ENCODE peak calls at places on chromosomes 13 and 19, in four cellular contexts. M is neuronal stem cell, J is IMR-90, P is H1. Q is an unnamed sample.

GRCh38 chr19:3108775-3109174 is 14.6 kb downstream of the GNA11 start:
- DNase-seq in M (peak), J (peak), P (peak), Q (peak)

GRCh38 chr19:5896365-5897076 is 7.1 kb downstream of the NDUFA11 start:
- DNase-seq in M (no peak), J (no peak), P (no peak), Q (no peak)

GRCh38 chr13:26503826-26504594 is 53.5 kb upstream of the WASF3 start:
- DNase-seq in M (no peak), J (no peak), P (no peak), Q (no peak)

GRCh38 chr13:99310382-99311031 is 3.3 kb upstream of the GPR183 start:
- DNase-seq in M (no peak), J (peak), P (no peak), Q (no peak)

GRCh38 chr19:28213476-28214082 is 999.4 kb downstream of the UQCRFS1 start:
- DNase-seq in M (no peak), J (no peak), P (no peak), Q (no peak)

GRCh38 chr13:38804536-38804935 is 117.7 kb downstream of the FREM2 start:
- DNase-seq in M (no peak), J (no peak), P (no peak), Q (no peak)

GRCh38 chr13:24644051-24644450 is 36.2 kb upstream of the ATP12A start:
- DNase-seq in M (no peak), J (peak), P (no peak), Q (no peak)

GRCh38 chr13:75550159-75550567 is 572 bp downstream of the UCHL3 start:
- DNase-seq in M (no peak), J (peak), P (no peak), Q (peak)

GRCh38 chr13:99969368-99969933 is 2.1 kb downstream of the ZIC5 start:
- DNase-seq in M (no peak), J (no peak), P (no peak), Q (no peak)

GRCh38 chr13:62294210-62294609 is 878.6 kb upstream of the PCDH20 start:
- DNase-seq in M (no peak), J (peak), P (no peak), Q (no peak)

GRCh38 chr19:6402834-6403608 is 10.1 kb upstream of the GTF2F1 start:
- DNase-seq in M (no peak), J (peak), P (no peak), Q (no peak)

GRCh38 chr13:35891973-35892441 is 239.2 kb downstream of the DCLK1 start:
- DNase-seq in M (no peak), J (peak), P (no peak), Q (peak)

GRCh38 chr13:21138561-21138960 is 37.8 kb downstream of the SKA3 start:
- DNase-seq in M (no peak), J (no peak), P (no peak), Q (peak)

GRCh38 chr13:74064805-74065204 is 69.4 kb downstream of the KLF12 start:
- DNase-seq in M (no peak), J (peak), P (no peak), Q (no peak)

GRCh38 chr13:24228852-24229458 is 68.4 kb downstream of the SPATA13 start:
- DNase-seq in M (peak), J (peak), P (no peak), Q (peak)

GRCh38 chr13:20049558-20050473 is 91.3 kb downstream of the ZMYM2 start:
- DNase-seq in M (no peak), J (no peak), P (no peak), Q (peak)

GRCh38 chr19:29410974-29411615 is 114.7 kb upstream of the VSTM2B start:
- DNase-seq in M (no peak), J (no peak), P (no peak), Q (no peak)

GRCh38 chr19:45906221-45906620 is 3.8 kb upstream of the MYPOP start:
- DNase-seq in M (no peak), J (peak), P (no peak), Q (peak)

GRCh38 chr19:6393982-6394412 is 1.0 kb upstream of the GTF2F1 start:
- DNase-seq in M (no peak), J (no peak), P (no peak), Q (no peak)

GRCh38 chr19:24159707-24160106 is 72.7 kb downstream of the ZNF254 start:
- DNase-seq in M (no peak), J (peak), P (peak), Q (peak)

GRCh38 chr19:19458110-19458816 is 52.8 kb downstream of the GATAD2A start:
- DNase-seq in M (no peak), J (no peak), P (no peak), Q (no peak)

DNA sequence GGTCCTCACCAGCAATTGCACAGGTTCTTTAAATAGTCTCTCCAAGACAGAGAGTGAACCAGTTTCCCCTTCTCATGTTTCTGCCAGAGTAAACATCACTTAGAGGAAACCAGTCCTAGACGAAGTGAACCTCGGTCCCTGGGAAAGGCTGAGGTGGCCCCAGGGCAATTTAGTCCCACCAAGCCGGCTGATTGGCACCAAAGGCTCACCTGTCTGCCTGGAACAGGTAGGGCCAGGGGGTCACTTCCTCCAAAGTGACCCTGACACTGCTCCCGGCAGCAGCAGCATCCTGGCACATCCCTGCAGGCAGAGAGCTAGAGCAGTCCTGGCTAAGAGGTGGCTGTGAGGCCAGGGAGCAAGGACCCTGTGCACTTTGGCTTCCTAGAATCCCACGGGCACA is 122.8 kb upstream of the ZNF507 start:
- DNase-seq in M (no peak), J (no peak), P (no peak), Q (no peak)
- H3K4me3 ChIP-seq in M (no peak), J (no peak), P (no peak), Q (no peak)

DNA sequence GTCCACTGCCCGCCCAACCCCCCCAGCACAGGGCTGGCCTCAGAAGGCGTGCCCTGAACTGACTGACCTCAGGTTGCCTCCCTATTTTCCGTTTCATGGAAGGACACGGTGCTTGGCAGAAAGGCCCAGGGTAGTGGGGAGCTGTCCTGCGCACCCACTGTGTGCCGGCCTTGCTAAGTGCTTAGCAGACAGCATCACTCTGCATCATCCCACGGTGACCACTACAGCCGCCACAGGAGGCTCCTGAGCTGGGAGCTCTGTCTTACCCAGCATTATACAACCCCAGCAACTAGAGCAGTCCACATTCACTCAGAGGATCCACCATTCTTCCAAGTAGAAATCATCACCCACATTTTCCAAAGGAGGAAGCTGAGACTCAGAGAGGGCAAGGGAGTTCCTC is 1.8 kb downstream of the SBK2 start:
- DNase-seq in M (no peak), J (no peak), P (no peak), Q (no peak)
- H2AK5ac ChIP-seq in M (peak), J (peak), P (no peak), Q (no peak)

DNA sequence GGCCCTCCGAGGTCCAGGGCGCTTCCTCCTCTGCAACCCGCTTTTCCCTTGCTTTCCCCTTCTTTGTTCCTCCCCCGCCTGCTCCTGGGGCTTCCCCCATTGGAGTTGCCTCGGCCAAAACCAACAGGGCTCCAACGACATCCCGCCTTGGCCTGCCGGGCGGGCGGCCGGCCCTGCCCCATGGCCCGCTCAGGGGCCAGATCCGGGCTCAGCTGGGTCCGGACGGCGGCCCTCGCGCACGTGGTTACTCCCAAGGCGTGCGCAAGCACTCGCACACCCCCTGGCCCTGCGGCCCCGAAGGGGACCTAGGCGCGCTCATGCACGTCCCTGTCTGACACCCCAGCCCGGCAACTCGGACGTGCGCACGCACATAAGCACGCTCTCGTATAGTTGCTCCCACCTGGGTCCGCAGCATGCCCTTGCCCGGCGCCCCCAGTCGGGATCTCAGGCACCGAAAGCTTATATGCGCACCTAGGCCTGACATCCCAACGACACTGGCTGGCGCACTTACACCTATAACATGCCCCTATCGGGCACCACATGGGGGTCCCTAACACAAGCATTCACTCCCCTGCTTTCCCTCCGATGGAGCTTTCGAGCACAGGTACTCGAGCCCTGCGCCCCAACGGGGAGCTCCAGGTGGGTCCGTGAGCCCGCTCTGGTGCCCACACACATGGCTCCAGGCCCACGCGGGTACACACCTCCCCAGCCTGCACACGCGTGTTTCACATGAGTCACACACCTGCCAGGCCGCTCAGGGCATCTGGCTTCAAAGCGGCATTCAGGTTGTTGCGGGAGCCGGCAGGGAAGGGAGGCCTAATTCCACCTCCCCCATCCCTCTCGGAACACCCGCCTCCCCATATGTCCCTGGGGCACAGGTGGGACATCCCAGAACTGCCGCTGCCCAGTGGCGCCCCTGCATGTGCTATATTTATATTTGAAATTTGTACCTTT is 15.0 kb downstream of the NFIX start:
- DNase-seq in M (no peak), J (no peak), P (no peak), Q (no peak)
- H3K4me3 ChIP-seq in M (no peak), J (no peak), P (no peak), Q (no peak)

DNA sequence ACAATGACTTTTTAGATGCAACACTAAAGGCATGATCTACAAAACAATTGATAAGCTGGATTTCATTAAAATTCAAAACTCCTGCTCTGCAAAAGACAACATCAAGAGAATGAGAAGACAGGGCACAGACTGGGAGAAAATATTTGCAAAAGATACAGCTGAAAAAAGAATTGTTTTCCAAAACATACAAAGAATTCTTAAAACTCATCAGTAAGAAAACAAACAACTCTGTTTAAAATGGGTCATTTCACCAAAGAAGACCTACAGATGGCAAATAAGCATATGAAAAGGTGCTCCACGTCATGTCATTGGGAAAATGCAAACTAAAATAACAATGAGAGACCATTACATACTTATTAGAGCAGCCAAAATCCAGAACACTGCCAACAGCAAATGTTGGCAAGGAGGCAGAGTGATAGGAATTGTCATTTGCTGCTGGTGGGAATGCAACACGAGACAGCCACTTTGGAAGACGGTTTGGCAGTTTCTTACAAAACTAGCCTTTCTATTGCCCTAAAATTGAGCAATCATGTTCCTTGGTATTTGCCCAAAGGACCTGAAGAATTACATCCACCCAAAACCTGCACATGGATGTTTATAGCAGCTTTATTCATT is 39.2 kb downstream of the FLT1 start:
- DNase-seq in M (no peak), J (no peak), P (no peak), Q (no peak)
- H2AK5ac ChIP-seq in M (no peak), J (no peak), P (peak), Q (no peak)

GRCh38 chr19:13207237-13208130 is 57.3 kb downstream of the IER2 start:
- DNase-seq in M (no peak), J (no peak), P (no peak), Q (no peak)
- H3K4me3 ChIP-seq in M (no peak), J (peak), P (no peak), Q (no peak)

GRCh38 chr13:44049546-44049945 is 169.8 kb downstream of the LACC1 start:
- DNase-seq in M (no peak), J (no peak), P (no peak), Q (no peak)
- H2AK5ac ChIP-seq in M (no peak), J (no peak), P (no peak), Q (no peak)

DNA sequence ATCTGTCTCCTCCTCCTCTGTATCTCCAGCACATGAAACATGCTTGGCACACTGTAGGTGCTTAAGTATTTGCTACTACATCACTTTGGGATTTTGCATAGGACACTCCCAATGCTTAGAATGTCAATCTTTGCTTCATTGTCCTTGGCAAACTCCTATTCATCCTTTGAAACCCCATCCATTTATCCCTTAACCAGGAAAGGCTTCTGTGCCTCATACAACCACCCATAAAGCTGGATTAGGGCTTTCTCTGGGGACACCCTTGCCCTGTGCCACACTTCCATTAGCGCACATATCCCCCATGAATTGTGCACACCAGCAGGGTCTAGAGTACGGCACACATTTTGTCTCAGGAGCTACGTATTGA is 5.8 kb upstream of the EPS8L1 start:
- DNase-seq in M (no peak), J (no peak), P (no peak), Q (no peak)
- H3K4me3 ChIP-seq in M (no peak), J (no peak), P (peak), Q (no peak)

Q was measured in trophoblast cell.